ENCODE peak calls at places on chromosomes 11 and 22, in nine cellular contexts. One of them, this sample, is unnamed.

GRCh38 chr11:33802414-33802950 is 28.2 kb upstream of the FBXO3 start:
- DNase-seq in endothelial cell of umbilical vein: peak
- DNase-seq in GM23248: peak
- DNase-seq in IMR-90: peak
- DNase-seq in neural progenitor cell: peak
- DNase-seq in fibroblast of lung: peak
- DNase-seq in H9: peak
- DNase-seq in HCT116: peak
- DNase-seq in mammary epithelial cell: peak
- DNase-seq in this sample: no peak

GRCh38 chr11:73869234-73869949 is 7.3 kb downstream of the COA4 start:
- DNase-seq in endothelial cell of umbilical vein: no peak
- DNase-seq in GM23248: peak
- DNase-seq in IMR-90: peak
- DNase-seq in neural progenitor cell: no peak
- DNase-seq in fibroblast of lung: no peak
- DNase-seq in H9: no peak
- DNase-seq in HCT116: no peak
- DNase-seq in mammary epithelial cell: no peak
- DNase-seq in this sample: no peak

GRCh38 chr11:68889948-68890446 is 13.6 kb downstream of the MRPL21 start:
- DNase-seq in endothelial cell of umbilical vein: no peak
- DNase-seq in GM23248: peak
- DNase-seq in IMR-90: peak
- DNase-seq in neural progenitor cell: peak
- DNase-seq in fibroblast of lung: peak
- DNase-seq in H9: peak
- DNase-seq in HCT116: no peak
- DNase-seq in mammary epithelial cell: no peak
- DNase-seq in this sample: no peak

GRCh38 chr11:11032072-11032471 is 174.2 kb upstream of the ZBED5 start:
- DNase-seq in endothelial cell of umbilical vein: no peak
- DNase-seq in GM23248: peak
- DNase-seq in IMR-90: no peak
- DNase-seq in neural progenitor cell: no peak
- DNase-seq in fibroblast of lung: no peak
- DNase-seq in H9: no peak
- DNase-seq in HCT116: no peak
- DNase-seq in mammary epithelial cell: no peak
- DNase-seq in this sample: no peak

GRCh38 chr22:16801571-16801970 is 23.6 kb downstream of the XKR3 start:
- DNase-seq in endothelial cell of umbilical vein: no peak
- DNase-seq in GM23248: no peak
- DNase-seq in IMR-90: no peak
- DNase-seq in neural progenitor cell: no peak
- DNase-seq in fibroblast of lung: no peak
- DNase-seq in H9: no peak
- DNase-seq in HCT116: no peak
- DNase-seq in mammary epithelial cell: no peak
- DNase-seq in this sample: no peak

GRCh38 chr11:130786987-130787688 is 129.1 kb downstream of the SNX19 start:
- DNase-seq in endothelial cell of umbilical vein: peak
- DNase-seq in GM23248: peak
- DNase-seq in IMR-90: peak
- DNase-seq in neural progenitor cell: no peak
- DNase-seq in fibroblast of lung: peak
- DNase-seq in H9: no peak
- DNase-seq in HCT116: no peak
- DNase-seq in mammary epithelial cell: peak
- DNase-seq in this sample: no peak

GRCh38 chr11:116219171-116219635 is 553.6 kb downstream of the BUD13 start:
- DNase-seq in endothelial cell of umbilical vein: no peak
- DNase-seq in GM23248: no peak
- DNase-seq in IMR-90: no peak
- DNase-seq in neural progenitor cell: no peak
- DNase-seq in fibroblast of lung: no peak
- DNase-seq in H9: no peak
- DNase-seq in HCT116: no peak
- DNase-seq in mammary epithelial cell: no peak
- DNase-seq in this sample: no peak

GRCh38 chr11:118892515-118892914 is 8.8 kb downstream of the CXCR5 start:
- DNase-seq in endothelial cell of umbilical vein: no peak
- DNase-seq in GM23248: peak
- DNase-seq in IMR-90: no peak
- DNase-seq in neural progenitor cell: no peak
- DNase-seq in fibroblast of lung: no peak
- DNase-seq in H9: no peak
- DNase-seq in HCT116: no peak
- DNase-seq in mammary epithelial cell: no peak
- DNase-seq in this sample: no peak

GRCh38 chr22:19051381-19051780 is 70.8 kb downstream of the DGCR2 start:
- DNase-seq in endothelial cell of umbilical vein: no peak
- DNase-seq in GM23248: no peak
- DNase-seq in IMR-90: no peak
- DNase-seq in neural progenitor cell: no peak
- DNase-seq in fibroblast of lung: no peak
- DNase-seq in H9: no peak
- DNase-seq in HCT116: no peak
- DNase-seq in mammary epithelial cell: no peak
- DNase-seq in this sample: no peak

GRCh38 chr11:110134120-110134519 is 40.9 kb downstream of the ZC3H12C start:
- DNase-seq in endothelial cell of umbilical vein: peak
- DNase-seq in GM23248: no peak
- DNase-seq in IMR-90: no peak
- DNase-seq in neural progenitor cell: peak
- DNase-seq in fibroblast of lung: no peak
- DNase-seq in H9: no peak
- DNase-seq in HCT116: no peak
- DNase-seq in mammary epithelial cell: no peak
- DNase-seq in this sample: no peak

GRCh38 chr11:101870510-101870909 is 44.3 kb upstream of the CEP126 start:
- DNase-seq in endothelial cell of umbilical vein: peak
- DNase-seq in GM23248: peak
- DNase-seq in IMR-90: peak
- DNase-seq in neural progenitor cell: no peak
- DNase-seq in fibroblast of lung: peak
- DNase-seq in H9: no peak
- DNase-seq in HCT116: peak
- DNase-seq in mammary epithelial cell: peak
- DNase-seq in this sample: no peak

GRCh38 chr22:40463017-40463631 is 92.7 kb downstream of the SGSM3 start:
- DNase-seq in endothelial cell of umbilical vein: no peak
- DNase-seq in GM23248: no peak
- DNase-seq in IMR-90: no peak
- DNase-seq in neural progenitor cell: no peak
- DNase-seq in fibroblast of lung: no peak
- DNase-seq in H9: no peak
- DNase-seq in HCT116: no peak
- DNase-seq in mammary epithelial cell: no peak
- DNase-seq in this sample: peak

GRCh38 chr11:17563248-17563647 is 16.2 kb downstream of the OTOG start:
- DNase-seq in endothelial cell of umbilical vein: no peak
- DNase-seq in GM23248: peak
- DNase-seq in IMR-90: no peak
- DNase-seq in neural progenitor cell: peak
- DNase-seq in fibroblast of lung: no peak
- DNase-seq in H9: peak
- DNase-seq in HCT116: no peak
- DNase-seq in mammary epithelial cell: peak
- DNase-seq in this sample: peak

GRCh38 chr11:112364962-112365481 is 104.4 kb upstream of the PLET1 start:
- DNase-seq in endothelial cell of umbilical vein: peak
- DNase-seq in GM23248: peak
- DNase-seq in IMR-90: peak
- DNase-seq in neural progenitor cell: no peak
- DNase-seq in fibroblast of lung: peak
- DNase-seq in H9: no peak
- DNase-seq in HCT116: no peak
- DNase-seq in mammary epithelial cell: no peak
- DNase-seq in this sample: no peak

GRCh38 chr11:112366012-112366411 is 105.4 kb upstream of the PLET1 start:
- DNase-seq in endothelial cell of umbilical vein: no peak
- DNase-seq in GM23248: no peak
- DNase-seq in IMR-90: no peak
- DNase-seq in neural progenitor cell: no peak
- DNase-seq in fibroblast of lung: no peak
- DNase-seq in H9: no peak
- DNase-seq in HCT116: no peak
- DNase-seq in mammary epithelial cell: no peak
- DNase-seq in this sample: no peak

GRCh38 chr11:112367453-112367852 is 106.8 kb upstream of the PLET1 start:
- DNase-seq in endothelial cell of umbilical vein: no peak
- DNase-seq in GM23248: no peak
- DNase-seq in IMR-90: no peak
- DNase-seq in neural progenitor cell: no peak
- DNase-seq in fibroblast of lung: no peak
- DNase-seq in H9: no peak
- DNase-seq in HCT116: no peak
- DNase-seq in mammary epithelial cell: no peak
- DNase-seq in this sample: no peak

GRCh38 chr11:112368402-112368801 is 107.7 kb upstream of the PLET1 start:
- DNase-seq in endothelial cell of umbilical vein: no peak
- DNase-seq in GM23248: no peak
- DNase-seq in IMR-90: no peak
- DNase-seq in neural progenitor cell: no peak
- DNase-seq in fibroblast of lung: no peak
- DNase-seq in H9: no peak
- DNase-seq in HCT116: no peak
- DNase-seq in mammary epithelial cell: peak
- DNase-seq in this sample: no peak

GRCh38 chr11:112366777-112367176 is 106.1 kb upstream of the PLET1 start:
- DNase-seq in endothelial cell of umbilical vein: no peak
- DNase-seq in GM23248: peak
- DNase-seq in IMR-90: peak
- DNase-seq in neural progenitor cell: no peak
- DNase-seq in fibroblast of lung: peak
- DNase-seq in H9: no peak
- DNase-seq in HCT116: no peak
- DNase-seq in mammary epithelial cell: no peak
- DNase-seq in this sample: no peak
- H2AFZ ChIP-seq in endothelial cell of umbilical vein: no peak
- H2AFZ ChIP-seq in GM23248: no peak
- H2AFZ ChIP-seq in IMR-90: no peak
- H2AFZ ChIP-seq in neural progenitor cell: no peak
- H2AFZ ChIP-seq in fibroblast of lung: no peak
- H2AFZ ChIP-seq in H9: no peak
- H2AFZ ChIP-seq in HCT116: no peak
- H2AFZ ChIP-seq in mammary epithelial cell: no peak
- H2AFZ ChIP-seq in this sample: no peak

GRCh38 chr11:27460158-27460565 is 12.4 kb downstream of the LGR4 start:
- DNase-seq in endothelial cell of umbilical vein: no peak
- DNase-seq in GM23248: no peak
- DNase-seq in IMR-90: no peak
- DNase-seq in neural progenitor cell: no peak
- DNase-seq in fibroblast of lung: no peak
- DNase-seq in H9: no peak
- DNase-seq in HCT116: no peak
- DNase-seq in mammary epithelial cell: no peak
- DNase-seq in this sample: no peak

GRCh38 chr11:27458182-27458581 is 14.4 kb downstream of the LGR4 start:
- DNase-seq in endothelial cell of umbilical vein: no peak
- DNase-seq in GM23248: no peak
- DNase-seq in IMR-90: no peak
- DNase-seq in neural progenitor cell: no peak
- DNase-seq in fibroblast of lung: no peak
- DNase-seq in H9: no peak
- DNase-seq in HCT116: no peak
- DNase-seq in mammary epithelial cell: no peak
- DNase-seq in this sample: no peak

GRCh38 chr11:27456802-27457329 is 15.7 kb downstream of the LGR4 start:
- DNase-seq in endothelial cell of umbilical vein: no peak
- DNase-seq in GM23248: no peak
- DNase-seq in IMR-90: no peak
- DNase-seq in neural progenitor cell: no peak
- DNase-seq in fibroblast of lung: no peak
- DNase-seq in H9: no peak
- DNase-seq in HCT116: no peak
- DNase-seq in mammary epithelial cell: no peak
- DNase-seq in this sample: no peak

GRCh38 chr11:27460571-27460970 is 12.0 kb downstream of the LGR4 start:
- DNase-seq in endothelial cell of umbilical vein: no peak
- DNase-seq in GM23248: no peak
- DNase-seq in IMR-90: no peak
- DNase-seq in neural progenitor cell: no peak
- DNase-seq in fibroblast of lung: peak
- DNase-seq in H9: no peak
- DNase-seq in HCT116: no peak
- DNase-seq in mammary epithelial cell: no peak
- DNase-seq in this sample: no peak

DNA sequence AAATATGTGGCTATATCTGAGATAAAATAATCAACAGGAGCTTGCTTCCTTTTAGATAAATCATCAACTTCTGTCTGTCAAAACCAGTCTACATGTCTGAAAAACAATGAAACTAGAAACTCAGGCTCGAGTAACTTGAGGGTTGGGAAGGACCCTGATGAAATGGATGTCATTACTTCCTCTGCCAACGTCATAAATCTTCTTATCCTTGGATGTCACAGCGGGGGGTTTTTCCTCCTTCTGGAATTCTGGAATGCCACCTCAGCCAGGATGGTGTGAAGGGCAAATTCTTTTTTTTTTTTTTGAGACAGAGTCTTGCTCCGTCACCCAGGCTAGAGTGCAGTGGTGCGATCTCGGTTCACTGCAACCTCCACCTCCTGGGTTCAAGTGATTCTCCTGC is 13.4 kb downstream of the LGR4 start:
- DNase-seq in endothelial cell of umbilical vein: no peak
- DNase-seq in GM23248: no peak
- DNase-seq in IMR-90: no peak
- DNase-seq in neural progenitor cell: no peak
- DNase-seq in fibroblast of lung: no peak
- DNase-seq in H9: no peak
- DNase-seq in HCT116: no peak
- DNase-seq in mammary epithelial cell: no peak
- DNase-seq in this sample: no peak
- H2AFZ ChIP-seq in endothelial cell of umbilical vein: no peak
- H2AFZ ChIP-seq in GM23248: no peak
- H2AFZ ChIP-seq in IMR-90: no peak
- H2AFZ ChIP-seq in neural progenitor cell: no peak
- H2AFZ ChIP-seq in fibroblast of lung: no peak
- H2AFZ ChIP-seq in H9: no peak
- H2AFZ ChIP-seq in HCT116: no peak
- H2AFZ ChIP-seq in mammary epithelial cell: no peak
- H2AFZ ChIP-seq in this sample: no peak

GRCh38 chr11:31817621-31818493 is 6.7 kb upstream of the PAX6 start:
- DNase-seq in endothelial cell of umbilical vein: no peak
- DNase-seq in GM23248: no peak
- DNase-seq in IMR-90: no peak
- DNase-seq in neural progenitor cell: peak
- DNase-seq in fibroblast of lung: no peak
- DNase-seq in H9: peak
- DNase-seq in HCT116: no peak
- DNase-seq in mammary epithelial cell: no peak
- DNase-seq in this sample: no peak
- H2AFZ ChIP-seq in endothelial cell of umbilical vein: no peak
- H2AFZ ChIP-seq in GM23248: peak
- H2AFZ ChIP-seq in IMR-90: peak
- H2AFZ ChIP-seq in neural progenitor cell: peak
- H2AFZ ChIP-seq in fibroblast of lung: no peak
- H2AFZ ChIP-seq in H9: no peak
- H2AFZ ChIP-seq in HCT116: peak
- H2AFZ ChIP-seq in mammary epithelial cell: no peak
- H2AFZ ChIP-seq in this sample: no peak

DNA sequence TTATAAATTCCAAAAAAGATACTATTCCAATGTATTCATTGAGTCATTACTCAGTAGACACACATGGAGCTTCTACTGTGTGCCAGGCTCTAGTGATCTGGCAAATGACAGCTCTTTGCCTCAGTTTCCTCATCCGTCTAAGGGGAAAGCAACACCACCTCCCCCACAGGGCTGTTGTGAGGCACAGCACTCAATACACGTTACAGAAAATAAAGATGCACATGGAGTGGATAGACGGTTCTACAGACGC is 6.5 kb upstream of the MALAT1 start:
- DNase-seq in endothelial cell of umbilical vein: no peak
- DNase-seq in GM23248: no peak
- DNase-seq in IMR-90: no peak
- DNase-seq in neural progenitor cell: no peak
- DNase-seq in fibroblast of lung: no peak
- DNase-seq in H9: no peak
- DNase-seq in HCT116: no peak
- DNase-seq in mammary epithelial cell: no peak
- DNase-seq in this sample: no peak
- H2AFZ ChIP-seq in endothelial cell of umbilical vein: no peak
- H2AFZ ChIP-seq in GM23248: no peak
- H2AFZ ChIP-seq in IMR-90: peak
- H2AFZ ChIP-seq in neural progenitor cell: no peak
- H2AFZ ChIP-seq in fibroblast of lung: no peak
- H2AFZ ChIP-seq in H9: no peak
- H2AFZ ChIP-seq in HCT116: no peak
- H2AFZ ChIP-seq in mammary epithelial cell: peak
- H2AFZ ChIP-seq in this sample: no peak